ENCODE peak calls at places on chromosomes 4 and X, in eight cellular contexts. B is IMR-90, S is transverse colon, A is tibial artery, R is fibroblast of lung, P is ascending aorta, Z is endothelial cell of umbilical vein, I is MM.1S. C is an unnamed sample.

GRCh38 chr4:163251204-163251603 is 81.2 kb downstream of the NPY1R start:
- DNase-seq in I (no peak), R (no peak), S (no peak), Z (no peak), A (no peak), B (no peak), P (no peak), C (no peak)

GRCh38 chr4:26459054-26459755 is 31.1 kb downstream of the CCKAR start:
- DNase-seq in Z (peak; percentile 51), S (no peak), B (peak; percentile 86), A (no peak), R (peak; percentile 80), I (peak; percentile 65), P (no peak), C (peak; percentile 76)

GRCh38 chr4:2825184-2825506 is 18.5 kb upstream of the ADD1 start:
- DNase-seq in S (no peak), Z (no peak), I (no peak), P (peak; percentile 4), B (no peak), A (peak; percentile 11), R (no peak), C (no peak)

GRCh38 chr4:96407651-96408342 is 567.9 kb downstream of the PDHA2 start:
- DNase-seq in B (no peak), A (no peak), P (no peak), R (peak; percentile 8), I (no peak), Z (no peak), S (no peak), C (no peak)

GRCh38 chrX:109373468-109373867 is 108.4 kb downstream of the GUCY2F start:
- DNase-seq in Z (no peak), B (no peak), I (no peak), P (no peak), S (no peak), R (no peak), A (no peak), C (no peak)

GRCh38 chr4:94356444-94356843 is 13.8 kb upstream of the HPGDS start:
- DNase-seq in B (no peak), I (no peak), A (no peak), S (no peak), R (no peak), Z (no peak), P (no peak), C (no peak)

GRCh38 chr4:657338-658030 is 16.6 kb downstream of the ATP5ME start:
- DNase-seq in S (no peak), Z (no peak), P (no peak), R (no peak), A (no peak), B (no peak), I (no peak), C (no peak)

GRCh38 chr4:168183717-168184571 is 91.6 kb downstream of the ANXA10 start:
- DNase-seq in I (peak; percentile 43), P (no peak), R (peak; percentile 39), B (peak; percentile 59), S (no peak), A (no peak), Z (peak; percentile 65), C (peak; percentile 18)

GRCh38 chrX:19193584-19193983 is 71.3 kb upstream of the ADGRG2 start:
- DNase-seq in A (no peak), Z (no peak), S (no peak), B (no peak), I (no peak), R (no peak), P (no peak), C (no peak)

GRCh38 chr4:122083971-122084370 is 68.2 kb upstream of the BLTP1 start:
- DNase-seq in S (no peak), A (no peak), P (no peak), R (no peak), B (no peak), Z (no peak), I (no peak), C (no peak)

GRCh38 chr4:122086338-122086737 is 65.8 kb upstream of the BLTP1 start:
- DNase-seq in S (no peak), Z (no peak), B (peak; percentile 18), R (no peak), P (no peak), I (no peak), A (no peak), C (no peak)

GRCh38 chr4:122083356-122083755 is 68.8 kb upstream of the BLTP1 start:
- DNase-seq in Z (no peak), R (no peak), P (no peak), B (no peak), I (no peak), S (no peak), A (no peak), C (no peak)
- TF ChIP-seq CTCF in Z (no peak), R (no peak), P (no peak), B (no peak), I (no peak), S (no peak), A (no peak), C (no peak)

DNA sequence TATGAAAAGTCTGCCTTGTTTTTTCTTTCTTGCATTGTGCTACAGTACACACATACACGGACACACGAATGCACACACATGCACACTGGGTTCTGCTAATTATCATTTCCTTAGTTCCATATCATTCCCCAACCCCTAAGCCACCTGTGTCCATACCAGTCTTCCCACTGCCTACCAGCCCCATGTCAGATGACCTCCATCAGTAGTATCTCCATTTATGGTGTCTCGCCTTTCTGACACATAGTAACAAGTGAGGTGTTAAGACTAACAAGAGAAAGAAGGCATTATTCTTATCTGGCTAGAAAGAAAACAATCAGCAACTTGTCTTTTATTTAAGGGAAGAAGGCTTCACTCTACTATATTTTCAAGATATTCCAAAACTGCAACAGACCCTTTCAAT is 67.1 kb downstream of the SNCA start:
- DNase-seq in R (no peak), I (no peak), A (no peak), Z (no peak), P (no peak), S (no peak), B (no peak), C (no peak)
- H3K4me1 ChIP-seq in R (no peaks in the 10 kb centered on the region), I (no peaks in the 10 kb centered on the region), A (no peaks in the 10 kb centered on the region), Z (no peaks in the 10 kb centered on the region), P (no peaks in the 10 kb centered on the region), S (peaks cover 10% of the 10 kb centered on the region), B (no peaks in the 10 kb centered on the region), C (no peaks in the 10 kb centered on the region)

GRCh38 chr4:140789752-140790151 is 33.6 kb upstream of the TBC1D9 start:
- DNase-seq in A (no peak), P (no peak), I (no peak), S (no peak), Z (no peak), B (peak; percentile 12), R (no peak), C (no peak)
- H3K27ac ChIP-seq in A (no peak overlapping the region), P (no peak overlapping the region), I (no peak overlapping the region), S (peak overlapping the region; percentile 48), Z (no peak overlapping the region), B (no peak overlapping the region), R (no peak overlapping the region), C (no peak overlapping the region)

DNA sequence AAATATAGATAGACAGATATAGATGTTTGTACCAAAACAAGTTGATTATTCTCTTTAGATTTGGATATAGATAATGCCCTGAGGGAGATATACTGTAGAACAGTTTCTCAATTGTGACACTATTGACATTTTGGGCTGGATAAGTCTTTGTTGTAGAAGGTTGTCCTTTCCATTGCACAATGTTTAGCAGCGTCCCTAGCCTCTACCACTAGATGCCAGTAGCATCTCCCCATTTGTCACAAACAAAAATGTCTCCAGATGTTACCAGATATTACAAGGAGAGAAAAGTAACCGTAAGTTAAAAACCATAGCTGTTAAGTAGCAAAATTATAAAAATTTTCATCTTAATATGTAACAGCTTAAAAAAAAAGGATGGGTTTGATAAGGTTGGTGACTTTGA is 2595.3 kb downstream of the ARAP2 start:
- DNase-seq in S (no peak), Z (no peak), A (no peak), B (peak; percentile 5), R (peak; percentile 9), P (no peak), I (no peak), C (no peak)
- TF ChIP-seq CTCF in S (no peak), Z (no peak), A (no peak), B (peak; percentile 37), R (peak; percentile 14), P (no peak), I (no peak), C (peak; percentile 14)